ENCODE peak calls at places on chromosome 7, in eight cellular contexts. U is fibroblast of lung, T is A549, K is PC-9, F is Panc1, A is Peyer's patch, S is endothelial cell of umbilical vein, Y is psoas muscle. W is an unnamed sample.

GRCh38 chr7:150325110-150325611 is 1.8 kb upstream of the ACTR3C start:
- DNase-seq in Y (no peak), S (no peak), T (no peak), F (no peak), U (peak; percentile 77), A (no peak), K (no peak), W (peak; percentile 78)

GRCh38 chr7:22066484-22066883 is 120.8 kb upstream of the CDCA7L start:
- DNase-seq in S (no peak), U (no peak), A (no peak), K (no peak), T (no peak), Y (no peak), F (no peak), W (no peak)

GRCh38 chr7:20114463-20114862 is 102.7 kb downstream of the MACC1 start:
- DNase-seq in Y (no peak), A (no peak), S (no peak), K (no peak), U (peak; percentile 10), F (no peak), T (no peak), W (no peak)

GRCh38 chr7:44622342-44623151 is 16.1 kb downstream of the OGDH start:
- DNase-seq in T (no peak), A (no peak), Y (no peak), K (peak; percentile 21), U (peak; percentile 13), S (no peak), F (no peak), W (no peak)

GRCh38 chr7:29486191-29486700 is 77.4 kb upstream of the PRR15 start:
- DNase-seq in A (peak; percentile 55), U (no peak), K (no peak), S (no peak), Y (no peak), F (no peak), T (no peak), W (no peak)

GRCh38 chr7:70153946-70154345 is 555.7 kb downstream of the AUTS2 start:
- DNase-seq in U (no peak), F (no peak), A (no peak), Y (no peak), T (no peak), K (no peak), S (no peak), W (no peak)

GRCh38 chr7:98119257-98119918 is 12.7 kb downstream of the LMTK2 start:
- DNase-seq in Y (no peak), F (no peak), S (no peak), U (peak; percentile 85), A (no peak), T (peak; percentile 46), K (peak; percentile 87), W (no peak)

GRCh38 chr7:51235593-51236313 is 80.9 kb downstream of the COBL start:
- DNase-seq in K (no peak), U (no peak), A (no peak), S (no peak), T (no peak), Y (no peak), F (no peak), W (no peak)

GRCh38 chr7:39526676-39527075 is 39.5 kb upstream of the YAE1 start:
- DNase-seq in S (no peak), F (no peak), Y (no peak), U (no peak), K (no peak), A (no peak), T (no peak), W (no peak)

GRCh38 chr7:122803323-122803722 is 82.9 kb downstream of the CADPS2 start:
- DNase-seq in A (no peak), S (peak; percentile 74), Y (no peak), U (peak; percentile 31), K (no peak), F (no peak), T (no peak), W (no peak)

GRCh38 chr7:28180031-28180363 is 598 bp downstream of the JAZF1 start:
- DNase-seq in A (no peak), S (no peak), T (no peak), Y (no peak), F (no peak), U (no peak), K (no peak), W (no peak)

GRCh38 chr7:28179081-28180030 is 1.2 kb downstream of the JAZF1 start:
- DNase-seq in Y (peak; percentile 82), K (peak; percentile 46), U (peak; percentile 58), S (peak; percentile 21), F (no peak), T (peak; percentile 59), A (peak; percentile 78), W (peak; percentile 90)

GRCh38 chr7:28178537-28178936 is 2.1 kb downstream of the JAZF1 start:
- DNase-seq in Y (no peak), F (no peak), K (no peak), U (no peak), S (no peak), A (no peak), T (no peak), W (no peak)

GRCh38 chr7:28181921-28182517 is 1.4 kb upstream of the JAZF1 start:
- DNase-seq in F (no peak), A (no peak), S (no peak), K (no peak), Y (no peak), T (no peak), U (no peak), W (no peak)

GRCh38 chr7:28180364-28181147 is at the start of gene JAZF1:
- DNase-seq in F (no peak), A (peak; percentile 63), K (no peak), Y (peak; percentile 63), U (peak; percentile 62), T (peak; percentile 37), S (peak; percentile 33), W (peak; percentile 82)
- H3K4me1 ChIP-seq in F (peaks cover 15% of the 10 kb centered on the region), A (no peaks in the 10 kb centered on the region), K (peaks cover 5% of the 10 kb centered on the region), Y (peaks cover 16% of the 10 kb centered on the region), U (peaks cover 7% of the 10 kb centered on the region), T (peaks cover 9% of the 10 kb centered on the region), S (peaks cover 12% of the 10 kb centered on the region), W (peaks cover 12% of the 10 kb centered on the region)

DNA sequence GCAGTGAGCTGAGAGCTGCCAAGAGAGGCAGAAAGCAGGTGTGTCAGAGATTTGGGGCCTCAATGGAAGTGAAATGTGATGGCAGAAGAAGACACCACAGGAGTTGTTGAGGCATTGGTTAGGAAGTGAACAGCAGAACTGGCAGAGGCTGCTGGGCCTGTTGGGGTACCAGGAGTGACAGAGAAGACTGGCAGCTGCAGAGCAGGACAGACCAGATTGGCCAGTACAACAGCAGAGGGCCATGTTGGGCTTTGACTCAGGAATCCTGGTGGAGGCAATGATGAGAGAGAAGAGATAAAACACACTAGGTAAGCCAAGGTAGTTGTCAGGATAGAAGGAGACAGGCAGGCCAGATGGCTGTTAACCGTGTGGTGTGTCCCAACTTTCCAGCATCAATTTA is 19.9 kb upstream of the HERPUD2 start:
- DNase-seq in K (peak; percentile 45), T (no peak), S (no peak), A (no peak), U (no peak), Y (no peak), F (no peak), W (no peak)
- H3K27ac ChIP-seq in K (no peak overlapping the region), T (no peak overlapping the region), S (no peak overlapping the region), A (no peak overlapping the region), U (no peak overlapping the region), Y (no peak overlapping the region), F (no peak overlapping the region), W (no peak overlapping the region)

DNA sequence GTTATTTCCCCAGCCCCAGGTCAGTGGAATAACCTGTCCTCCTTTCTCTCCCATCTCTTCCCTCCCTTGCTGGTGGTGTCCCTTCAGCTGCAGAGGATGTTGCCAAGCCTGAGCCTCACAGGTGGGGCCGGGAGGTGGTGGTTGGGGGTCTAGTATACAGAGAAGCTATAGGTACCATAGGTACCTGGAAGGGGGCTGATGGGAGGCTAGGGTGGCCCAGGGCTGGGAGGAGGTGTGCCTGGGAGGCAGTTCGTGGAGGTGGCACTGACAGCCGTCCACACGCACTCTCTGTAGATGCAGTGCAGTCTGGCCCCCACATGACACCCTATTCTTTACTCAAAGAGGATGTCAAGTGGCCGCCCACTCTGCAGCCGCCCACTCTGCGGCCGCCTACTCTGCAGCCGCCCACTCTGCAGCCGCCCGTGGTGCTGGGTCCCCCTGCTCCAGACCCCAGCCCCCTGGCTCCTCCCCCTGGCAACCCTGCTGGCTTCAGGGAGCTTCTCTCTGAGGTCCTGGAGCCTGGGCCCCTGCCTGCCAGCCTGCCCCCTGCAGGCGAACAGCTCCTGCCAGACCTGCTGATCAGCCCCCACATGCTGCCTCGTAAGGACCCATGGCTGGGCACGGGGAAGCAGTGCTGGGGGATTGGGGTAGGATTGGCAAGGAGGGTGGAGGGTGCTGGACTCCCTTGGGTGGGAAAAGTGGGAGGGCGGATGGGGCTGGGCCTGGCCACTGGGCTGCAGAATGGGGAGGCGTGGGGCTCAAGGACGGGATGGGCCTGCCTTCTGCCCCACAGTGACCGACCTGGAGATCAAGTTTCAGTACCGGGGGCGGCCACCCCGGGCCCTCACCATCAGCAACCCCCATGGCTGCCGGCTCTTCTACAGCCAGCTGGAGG is 9.5 kb downstream of the IRF5 start:
- DNase-seq in A (no peak), Y (no peak), F (no peak), K (no peak), T (no peak), S (no peak), U (no peak), W (peak; percentile 64)
- TF ChIP-seq CTCF in A (peak; percentile 16), Y (no peak), F (peak; percentile 67), K (no peak), T (peak; percentile 8), S (peak; percentile 10), U (no peak), W (no peak)

GRCh38 chr7:74216361-74216761 is 6.6 kb downstream of the LAT2 start:
- DNase-seq in K (no peak), A (no peak), U (no peak), Y (no peak), T (no peak), F (no peak), S (no peak), W (no peak)

GRCh38 chr7:74220229-74220628 is 10.4 kb downstream of the LAT2 start:
- DNase-seq in T (no peak), U (no peak), K (no peak), Y (no peak), S (no peak), A (no peak), F (no peak), W (no peak)

GRCh38 chr7:74219416-74219815 is 9.6 kb downstream of the LAT2 start:
- DNase-seq in A (no peak), T (no peak), Y (no peak), F (no peak), K (no peak), S (no peak), U (no peak), W (no peak)

GRCh38 chr7:74217455-74218342 is 7.9 kb downstream of the LAT2 start:
- DNase-seq in S (no peak), F (no peak), U (no peak), K (no peak), T (no peak), A (no peak), Y (no peak), W (no peak)

DNA sequence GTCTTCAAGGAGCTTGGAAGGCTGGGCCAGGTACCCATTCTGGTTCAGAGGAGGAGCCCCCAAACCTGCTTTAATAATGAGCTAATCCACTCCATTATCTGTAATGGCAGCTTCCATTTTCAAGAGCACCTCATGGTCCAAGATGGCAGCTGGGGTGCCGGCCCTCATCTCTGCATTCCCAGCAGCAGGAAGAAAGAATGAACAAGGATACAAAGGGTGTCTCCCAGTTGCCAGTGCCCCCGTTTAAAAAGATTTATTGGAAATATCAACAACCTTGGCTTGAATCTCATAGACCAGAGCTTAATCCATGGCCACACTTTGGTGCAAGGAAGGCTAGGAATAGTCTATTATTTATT is 8.5 kb downstream of the LAT2 start:
- DNase-seq in U (no peak), T (no peak), A (no peak), Y (no peak), F (no peak), S (no peak), K (no peak), W (no peak)
- H3K4me1 ChIP-seq in U (no peaks in the 10 kb centered on the region), T (peaks cover 18% of the 10 kb centered on the region), A (peaks cover 26% of the 10 kb centered on the region), Y (no peaks in the 10 kb centered on the region), F (no peaks in the 10 kb centered on the region), S (no peaks in the 10 kb centered on the region), K (no peaks in the 10 kb centered on the region), W (peaks cover 9% of the 10 kb centered on the region)